ENCODE peak calls at places on chromosomes 5 and 9, in seven cellular contexts. One of them, this sample, is unnamed. For H3K4me1, the result is how much of the 10 kb centered on the place peaks cover.

GRCh38 chr5:14810282-14810681 is 61.3 kb downstream of the ANKH start:
- DNase-seq in sigmoid colon: no peak
- DNase-seq in heart right ventricle: no peak
- DNase-seq in CD4-positive, alpha-beta memory T cell: no peak
- DNase-seq in heart left ventricle: no peak
- DNase-seq in tibial nerve: no peak
- DNase-seq in left ventricle myocardium inferior: no peak
- DNase-seq in this sample: no peak

GRCh38 chr5:113682497-113683136 is 169.1 kb downstream of the YTHDC2 start:
- DNase-seq in heart right ventricle: no peak
- DNase-seq in sigmoid colon: no peak
- DNase-seq in CD4-positive, alpha-beta memory T cell: no peak
- DNase-seq in tibial nerve: no peak
- DNase-seq in heart left ventricle: no peak
- DNase-seq in left ventricle myocardium inferior: no peak
- DNase-seq in this sample: no peak

GRCh38 chr9:137478613-137479314 is 19.6 kb upstream of the NSMF start:
- DNase-seq in CD4-positive, alpha-beta memory T cell: no peak
- DNase-seq in heart right ventricle: no peak
- DNase-seq in heart left ventricle: peak
- DNase-seq in tibial nerve: no peak
- DNase-seq in left ventricle myocardium inferior: no peak
- DNase-seq in sigmoid colon: peak
- DNase-seq in this sample: no peak

GRCh38 chr5:103569313-103570060 is 6.9 kb upstream of the NUDT12 start:
- DNase-seq in heart left ventricle: no peak
- DNase-seq in heart right ventricle: no peak
- DNase-seq in left ventricle myocardium inferior: no peak
- DNase-seq in sigmoid colon: no peak
- DNase-seq in CD4-positive, alpha-beta memory T cell: no peak
- DNase-seq in tibial nerve: no peak
- DNase-seq in this sample: no peak

GRCh38 chr5:165202144-165202910 is 1696.9 kb downstream of the MAT2B start:
- DNase-seq in heart left ventricle: no peak
- DNase-seq in heart right ventricle: no peak
- DNase-seq in sigmoid colon: no peak
- DNase-seq in CD4-positive, alpha-beta memory T cell: no peak
- DNase-seq in left ventricle myocardium inferior: no peak
- DNase-seq in tibial nerve: no peak
- DNase-seq in this sample: no peak

GRCh38 chr5:78855026-78855425 is 130.1 kb downstream of the ARSB start:
- DNase-seq in CD4-positive, alpha-beta memory T cell: no peak
- DNase-seq in left ventricle myocardium inferior: no peak
- DNase-seq in heart right ventricle: no peak
- DNase-seq in heart left ventricle: no peak
- DNase-seq in tibial nerve: no peak
- DNase-seq in sigmoid colon: no peak
- DNase-seq in this sample: no peak

GRCh38 chr5:179149278-179149677 is 89.1 kb downstream of the ZNF354C start:
- DNase-seq in heart right ventricle: no peak
- DNase-seq in left ventricle myocardium inferior: no peak
- DNase-seq in tibial nerve: no peak
- DNase-seq in sigmoid colon: peak
- DNase-seq in heart left ventricle: no peak
- DNase-seq in CD4-positive, alpha-beta memory T cell: no peak
- DNase-seq in this sample: peak

GRCh38 chr5:169098331-169099121 is 202.4 kb downstream of the SLIT3 start:
- DNase-seq in left ventricle myocardium inferior: no peak
- DNase-seq in heart right ventricle: no peak
- DNase-seq in CD4-positive, alpha-beta memory T cell: no peak
- DNase-seq in heart left ventricle: no peak
- DNase-seq in tibial nerve: no peak
- DNase-seq in sigmoid colon: no peak
- DNase-seq in this sample: no peak

GRCh38 chr5:172801184-172801671 is 30.2 kb upstream of the DUSP1 start:
- DNase-seq in heart left ventricle: no peak
- DNase-seq in tibial nerve: no peak
- DNase-seq in CD4-positive, alpha-beta memory T cell: no peak
- DNase-seq in heart right ventricle: no peak
- DNase-seq in sigmoid colon: no peak
- DNase-seq in left ventricle myocardium inferior: no peak
- DNase-seq in this sample: no peak

GRCh38 chr5:130715541-130715940 is 449.5 kb downstream of the HINT1 start:
- DNase-seq in heart right ventricle: no peak
- DNase-seq in heart left ventricle: no peak
- DNase-seq in tibial nerve: no peak
- DNase-seq in CD4-positive, alpha-beta memory T cell: no peak
- DNase-seq in left ventricle myocardium inferior: no peak
- DNase-seq in sigmoid colon: no peak
- DNase-seq in this sample: no peak

GRCh38 chr5:23289162-23289561 is 218.2 kb upstream of the PRDM9 start:
- DNase-seq in heart right ventricle: no peak
- DNase-seq in tibial nerve: no peak
- DNase-seq in sigmoid colon: no peak
- DNase-seq in left ventricle myocardium inferior: no peak
- DNase-seq in CD4-positive, alpha-beta memory T cell: no peak
- DNase-seq in heart left ventricle: no peak
- DNase-seq in this sample: no peak

GRCh38 chr9:38309324-38310195 is 82.9 kb upstream of the ALDH1B1 start:
- DNase-seq in tibial nerve: no peak
- DNase-seq in CD4-positive, alpha-beta memory T cell: no peak
- DNase-seq in heart right ventricle: no peak
- DNase-seq in left ventricle myocardium inferior: no peak
- DNase-seq in heart left ventricle: no peak
- DNase-seq in sigmoid colon: no peak
- DNase-seq in this sample: no peak

GRCh38 chr5:132962429-132962928 is 955 bp downstream of the AFF4 start:
- DNase-seq in heart left ventricle: peak
- DNase-seq in tibial nerve: peak
- DNase-seq in sigmoid colon: no peak
- DNase-seq in heart right ventricle: no peak
- DNase-seq in CD4-positive, alpha-beta memory T cell: peak
- DNase-seq in left ventricle myocardium inferior: no peak
- DNase-seq in this sample: no peak

GRCh38 chr9:120931278-120932085 is 4.9 kb upstream of the TRAF1 start:
- DNase-seq in CD4-positive, alpha-beta memory T cell: peak
- DNase-seq in heart left ventricle: peak
- DNase-seq in left ventricle myocardium inferior: no peak
- DNase-seq in sigmoid colon: no peak
- DNase-seq in tibial nerve: peak
- DNase-seq in heart right ventricle: no peak
- DNase-seq in this sample: no peak

GRCh38 chr9:120929392-120929791 is 2.8 kb upstream of the TRAF1 start:
- DNase-seq in left ventricle myocardium inferior: no peak
- DNase-seq in tibial nerve: no peak
- DNase-seq in heart right ventricle: no peak
- DNase-seq in heart left ventricle: no peak
- DNase-seq in sigmoid colon: no peak
- DNase-seq in CD4-positive, alpha-beta memory T cell: no peak
- DNase-seq in this sample: no peak

GRCh38 chr9:120934271-120934670 is 7.7 kb upstream of the TRAF1 start:
- DNase-seq in heart right ventricle: no peak
- DNase-seq in left ventricle myocardium inferior: no peak
- DNase-seq in sigmoid colon: no peak
- DNase-seq in heart left ventricle: no peak
- DNase-seq in CD4-positive, alpha-beta memory T cell: no peak
- DNase-seq in tibial nerve: no peak
- DNase-seq in this sample: no peak

GRCh38 chr9:120933310-120934044 is 6.9 kb upstream of the TRAF1 start:
- DNase-seq in tibial nerve: no peak
- DNase-seq in heart left ventricle: no peak
- DNase-seq in CD4-positive, alpha-beta memory T cell: no peak
- DNase-seq in left ventricle myocardium inferior: no peak
- DNase-seq in sigmoid colon: no peak
- DNase-seq in heart right ventricle: no peak
- DNase-seq in this sample: no peak

GRCh38 chr9:120932086-120932818 is 5.7 kb upstream of the TRAF1 start:
- DNase-seq in heart left ventricle: no peak
- DNase-seq in heart right ventricle: no peak
- DNase-seq in tibial nerve: no peak
- DNase-seq in left ventricle myocardium inferior: no peak
- DNase-seq in sigmoid colon: no peak
- DNase-seq in CD4-positive, alpha-beta memory T cell: no peak
- DNase-seq in this sample: no peak
- H3K4me1 ChIP-seq in heart left ventricle: under half
- H3K4me1 ChIP-seq in heart right ventricle: under half
- H3K4me1 ChIP-seq in tibial nerve: under half
- H3K4me1 ChIP-seq in left ventricle myocardium inferior: half or more
- H3K4me1 ChIP-seq in sigmoid colon: under half
- H3K4me1 ChIP-seq in CD4-positive, alpha-beta memory T cell: half or more
- H3K4me1 ChIP-seq in this sample: half or more

GRCh38 chr9:92327283-92327850 is 1.6 kb downstream of the CENPP start:
- DNase-seq in heart right ventricle: no peak
- DNase-seq in left ventricle myocardium inferior: no peak
- DNase-seq in tibial nerve: no peak
- DNase-seq in sigmoid colon: no peak
- DNase-seq in CD4-positive, alpha-beta memory T cell: no peak
- DNase-seq in heart left ventricle: no peak
- DNase-seq in this sample: no peak
- H3K4me3 ChIP-seq in heart right ventricle: no peak
- H3K4me3 ChIP-seq in left ventricle myocardium inferior: no peak
- H3K4me3 ChIP-seq in tibial nerve: no peak
- H3K4me3 ChIP-seq in sigmoid colon: no peak
- H3K4me3 ChIP-seq in CD4-positive, alpha-beta memory T cell: no peak
- H3K4me3 ChIP-seq in heart left ventricle: no peak
- H3K4me3 ChIP-seq in this sample: no peak

DNA sequence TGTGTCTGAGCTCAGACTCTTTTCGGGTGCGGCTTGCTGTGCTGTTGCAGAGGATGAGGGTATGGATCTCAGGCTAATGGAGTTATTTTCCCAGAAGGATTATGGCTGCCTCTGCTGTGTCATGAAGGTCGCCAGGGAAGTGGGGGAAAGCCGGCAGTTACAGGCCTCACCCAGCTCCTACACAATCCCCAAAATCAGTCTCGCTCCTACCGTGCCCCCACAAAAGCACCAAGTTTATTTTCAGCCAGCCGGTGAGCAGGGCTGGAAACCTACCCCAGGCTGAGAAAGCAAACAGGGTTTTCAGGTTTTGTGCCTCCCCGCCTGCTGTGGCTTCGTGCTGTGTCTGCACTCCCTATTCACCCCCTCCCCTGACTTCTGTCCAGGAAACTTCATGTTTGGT is 113.3 kb downstream of the SLC24A2 start:
- DNase-seq in heart left ventricle: no peak
- DNase-seq in left ventricle myocardium inferior: no peak
- DNase-seq in CD4-positive, alpha-beta memory T cell: no peak
- DNase-seq in heart right ventricle: no peak
- DNase-seq in sigmoid colon: no peak
- DNase-seq in tibial nerve: no peak
- DNase-seq in this sample: no peak
- H3K4me1 ChIP-seq in heart left ventricle: under half
- H3K4me1 ChIP-seq in left ventricle myocardium inferior: under half
- H3K4me1 ChIP-seq in CD4-positive, alpha-beta memory T cell: under half
- H3K4me1 ChIP-seq in heart right ventricle: under half
- H3K4me1 ChIP-seq in sigmoid colon: under half
- H3K4me1 ChIP-seq in tibial nerve: under half
- H3K4me1 ChIP-seq in this sample: under half

GRCh38 chr9:130442746-130443455 is 1.9 kb upstream of the ASS1 start:
- DNase-seq in left ventricle myocardium inferior: no peak
- DNase-seq in CD4-positive, alpha-beta memory T cell: no peak
- DNase-seq in heart right ventricle: no peak
- DNase-seq in tibial nerve: no peak
- DNase-seq in heart left ventricle: no peak
- DNase-seq in sigmoid colon: no peak
- DNase-seq in this sample: no peak

GRCh38 chr9:130445268-130445983 is 665 bp downstream of the ASS1 start:
- DNase-seq in tibial nerve: no peak
- DNase-seq in heart left ventricle: peak
- DNase-seq in heart right ventricle: peak
- DNase-seq in CD4-positive, alpha-beta memory T cell: no peak
- DNase-seq in sigmoid colon: peak
- DNase-seq in left ventricle myocardium inferior: peak
- DNase-seq in this sample: peak

GRCh38 chr9:130444565-130445221 is at the start of gene ASS1:
- DNase-seq in heart right ventricle: peak
- DNase-seq in left ventricle myocardium inferior: peak
- DNase-seq in sigmoid colon: peak
- DNase-seq in tibial nerve: peak
- DNase-seq in CD4-positive, alpha-beta memory T cell: peak
- DNase-seq in heart left ventricle: peak
- DNase-seq in this sample: peak

GRCh38 chr9:130443456-130443801 is 1.3 kb upstream of the ASS1 start:
- DNase-seq in tibial nerve: no peak
- DNase-seq in heart right ventricle: no peak
- DNase-seq in left ventricle myocardium inferior: no peak
- DNase-seq in heart left ventricle: no peak
- DNase-seq in sigmoid colon: no peak
- DNase-seq in CD4-positive, alpha-beta memory T cell: no peak
- DNase-seq in this sample: no peak

GRCh38 chr9:130443840-130444492 is 795 bp upstream of the ASS1 start:
- DNase-seq in heart left ventricle: no peak
- DNase-seq in left ventricle myocardium inferior: no peak
- DNase-seq in heart right ventricle: no peak
- DNase-seq in CD4-positive, alpha-beta memory T cell: no peak
- DNase-seq in sigmoid colon: peak
- DNase-seq in tibial nerve: peak
- DNase-seq in this sample: no peak
- H3K4me3 ChIP-seq in heart left ventricle: peak
- H3K4me3 ChIP-seq in left ventricle myocardium inferior: peak
- H3K4me3 ChIP-seq in heart right ventricle: peak
- H3K4me3 ChIP-seq in CD4-positive, alpha-beta memory T cell: no peak
- H3K4me3 ChIP-seq in sigmoid colon: peak
- H3K4me3 ChIP-seq in tibial nerve: no peak
- H3K4me3 ChIP-seq in this sample: peak

GRCh38 chr5:119076080-119076479 is 5.2 kb downstream of the DMXL1 start:
- DNase-seq in CD4-positive, alpha-beta memory T cell: no peak
- DNase-seq in tibial nerve: no peak
- DNase-seq in heart left ventricle: no peak
- DNase-seq in left ventricle myocardium inferior: no peak
- DNase-seq in sigmoid colon: no peak
- DNase-seq in heart right ventricle: no peak
- DNase-seq in this sample: no peak
- H3K4me1 ChIP-seq in CD4-positive, alpha-beta memory T cell: half or more
- H3K4me1 ChIP-seq in tibial nerve: under half
- H3K4me1 ChIP-seq in heart left ventricle: half or more
- H3K4me1 ChIP-seq in left ventricle myocardium inferior: half or more
- H3K4me1 ChIP-seq in sigmoid colon: under half
- H3K4me1 ChIP-seq in heart right ventricle: under half
- H3K4me1 ChIP-seq in this sample: under half

DNA sequence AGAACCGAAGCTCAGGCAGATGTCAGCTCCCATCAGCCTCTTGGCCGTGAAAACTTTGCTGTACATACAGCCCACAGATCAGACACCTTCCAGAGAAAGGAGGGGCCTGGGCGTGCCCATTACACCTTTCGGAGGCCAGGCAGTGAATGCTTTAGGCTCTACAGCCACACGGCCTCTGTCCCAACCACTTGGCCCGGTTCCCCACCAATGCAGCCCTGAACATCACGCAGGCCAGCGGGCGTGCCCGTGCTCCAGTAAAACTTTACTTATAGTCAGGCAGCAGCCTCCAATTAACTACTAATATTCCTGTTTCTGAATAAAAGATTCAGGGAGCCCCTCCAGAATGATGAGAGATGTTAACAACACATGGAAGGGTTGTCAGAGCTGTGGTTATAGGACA is 23.9 kb downstream of the LPCAT1 start:
- DNase-seq in CD4-positive, alpha-beta memory T cell: no peak
- DNase-seq in tibial nerve: no peak
- DNase-seq in left ventricle myocardium inferior: no peak
- DNase-seq in sigmoid colon: no peak
- DNase-seq in heart right ventricle: no peak
- DNase-seq in heart left ventricle: no peak
- DNase-seq in this sample: no peak
- H3K4me3 ChIP-seq in CD4-positive, alpha-beta memory T cell: no peak
- H3K4me3 ChIP-seq in tibial nerve: no peak
- H3K4me3 ChIP-seq in left ventricle myocardium inferior: no peak
- H3K4me3 ChIP-seq in sigmoid colon: no peak
- H3K4me3 ChIP-seq in heart right ventricle: no peak
- H3K4me3 ChIP-seq in heart left ventricle: no peak
- H3K4me3 ChIP-seq in this sample: no peak

This sample was measured in lower lobe of right lung.